ENCODE peak calls at places on chromosomes 5 and 9, in eight cellular contexts. One of them, this sample, is unnamed. For H3K79me2, the result is how much of the 10 kb centered on the place peaks cover.

GRCh38 chr9:126698251-126698650 is 84.5 kb downstream of the LMX1B start:
- DNase-seq in GM23248: no peak
- DNase-seq in PC-9: no peak
- DNase-seq in hepatocyte: no peak
- DNase-seq in astrocyte: no peak
- DNase-seq in GM12878: no peak
- DNase-seq in endothelial cell of umbilical vein: no peak
- DNase-seq in fibroblast of lung: no peak
- DNase-seq in this sample: no peak

GRCh38 chr5:34977934-34978616 is 48.7 kb downstream of the DNAJC21 start:
- DNase-seq in endothelial cell of umbilical vein: no peak
- DNase-seq in hepatocyte: no peak
- DNase-seq in astrocyte: no peak
- DNase-seq in GM23248: no peak
- DNase-seq in PC-9: no peak
- DNase-seq in GM12878: peak
- DNase-seq in fibroblast of lung: no peak
- DNase-seq in this sample: no peak

GRCh38 chr9:4299006-4299795 is 667 bp downstream of the GLIS3 start:
- DNase-seq in fibroblast of lung: peak
- DNase-seq in astrocyte: peak
- DNase-seq in PC-9: peak
- DNase-seq in endothelial cell of umbilical vein: peak
- DNase-seq in GM12878: no peak
- DNase-seq in GM23248: peak
- DNase-seq in hepatocyte: peak
- DNase-seq in this sample: peak

GRCh38 chr9:79489241-79490000 is 82.3 kb upstream of the TLE4 start:
- DNase-seq in fibroblast of lung: peak
- DNase-seq in astrocyte: peak
- DNase-seq in endothelial cell of umbilical vein: no peak
- DNase-seq in GM23248: peak
- DNase-seq in PC-9: no peak
- DNase-seq in GM12878: no peak
- DNase-seq in hepatocyte: peak
- DNase-seq in this sample: peak

GRCh38 chr9:129174724-129175514 is 3.1 kb downstream of the IER5L start:
- DNase-seq in endothelial cell of umbilical vein: peak
- DNase-seq in GM23248: peak
- DNase-seq in GM12878: no peak
- DNase-seq in hepatocyte: peak
- DNase-seq in PC-9: peak
- DNase-seq in astrocyte: peak
- DNase-seq in fibroblast of lung: peak
- DNase-seq in this sample: peak

GRCh38 chr9:13383216-13383615 is 103.7 kb upstream of the MPDZ start:
- DNase-seq in fibroblast of lung: peak
- DNase-seq in GM23248: no peak
- DNase-seq in endothelial cell of umbilical vein: peak
- DNase-seq in hepatocyte: no peak
- DNase-seq in GM12878: no peak
- DNase-seq in astrocyte: peak
- DNase-seq in PC-9: no peak
- DNase-seq in this sample: no peak

GRCh38 chr9:88833946-88834345 is 157.3 kb upstream of the S1PR3 start:
- DNase-seq in astrocyte: no peak
- DNase-seq in endothelial cell of umbilical vein: no peak
- DNase-seq in GM23248: no peak
- DNase-seq in hepatocyte: no peak
- DNase-seq in fibroblast of lung: no peak
- DNase-seq in GM12878: no peak
- DNase-seq in PC-9: no peak
- DNase-seq in this sample: no peak

GRCh38 chr9:97852399-97853055 is 499 bp upstream of the FOXE1 start:
- DNase-seq in endothelial cell of umbilical vein: no peak
- DNase-seq in GM12878: no peak
- DNase-seq in GM23248: no peak
- DNase-seq in hepatocyte: no peak
- DNase-seq in astrocyte: no peak
- DNase-seq in PC-9: peak
- DNase-seq in fibroblast of lung: no peak
- DNase-seq in this sample: no peak

GRCh38 chr5:124663101-124663506 is 83.3 kb downstream of the ZNF608 start:
- DNase-seq in GM23248: peak
- DNase-seq in fibroblast of lung: no peak
- DNase-seq in PC-9: peak
- DNase-seq in endothelial cell of umbilical vein: no peak
- DNase-seq in GM12878: no peak
- DNase-seq in hepatocyte: no peak
- DNase-seq in astrocyte: no peak
- DNase-seq in this sample: no peak

GRCh38 chr9:133135193-133135745 is 14.2 kb upstream of the RALGDS start:
- DNase-seq in endothelial cell of umbilical vein: peak
- DNase-seq in PC-9: peak
- DNase-seq in astrocyte: peak
- DNase-seq in hepatocyte: no peak
- DNase-seq in GM23248: peak
- DNase-seq in GM12878: no peak
- DNase-seq in fibroblast of lung: peak
- DNase-seq in this sample: peak

GRCh38 chr5:158601118-158601517 is 498.6 kb downstream of the EBF1 start:
- DNase-seq in GM12878: no peak
- DNase-seq in hepatocyte: no peak
- DNase-seq in fibroblast of lung: no peak
- DNase-seq in endothelial cell of umbilical vein: no peak
- DNase-seq in GM23248: no peak
- DNase-seq in astrocyte: no peak
- DNase-seq in PC-9: no peak
- DNase-seq in this sample: no peak

GRCh38 chr9:107650321-107650720 is 160.8 kb upstream of the KLF4 start:
- DNase-seq in PC-9: no peak
- DNase-seq in endothelial cell of umbilical vein: no peak
- DNase-seq in hepatocyte: no peak
- DNase-seq in fibroblast of lung: peak
- DNase-seq in GM23248: peak
- DNase-seq in GM12878: no peak
- DNase-seq in astrocyte: peak
- DNase-seq in this sample: no peak

GRCh38 chr5:169545762-169546161 is 37.8 kb upstream of the SPDL1 start:
- DNase-seq in GM23248: peak
- DNase-seq in fibroblast of lung: peak
- DNase-seq in astrocyte: peak
- DNase-seq in hepatocyte: no peak
- DNase-seq in endothelial cell of umbilical vein: no peak
- DNase-seq in GM12878: no peak
- DNase-seq in PC-9: no peak
- DNase-seq in this sample: peak

GRCh38 chr5:127400946-127401670 is 110.5 kb downstream of the MEGF10 start:
- DNase-seq in GM12878: no peak
- DNase-seq in astrocyte: peak
- DNase-seq in fibroblast of lung: peak
- DNase-seq in PC-9: no peak
- DNase-seq in GM23248: no peak
- DNase-seq in endothelial cell of umbilical vein: no peak
- DNase-seq in hepatocyte: no peak
- DNase-seq in this sample: no peak

GRCh38 chr5:134095293-134095692 is 19.2 kb upstream of the TCF7 start:
- DNase-seq in hepatocyte: no peak
- DNase-seq in GM12878: no peak
- DNase-seq in fibroblast of lung: no peak
- DNase-seq in astrocyte: no peak
- DNase-seq in GM23248: no peak
- DNase-seq in PC-9: no peak
- DNase-seq in endothelial cell of umbilical vein: no peak
- DNase-seq in this sample: no peak

GRCh38 chr5:134095887-134096589 is 18.4 kb upstream of the TCF7 start:
- DNase-seq in endothelial cell of umbilical vein: no peak
- DNase-seq in GM12878: no peak
- DNase-seq in GM23248: no peak
- DNase-seq in hepatocyte: no peak
- DNase-seq in astrocyte: no peak
- DNase-seq in PC-9: no peak
- DNase-seq in fibroblast of lung: no peak
- DNase-seq in this sample: no peak

GRCh38 chr5:134099288-134099872 is 15.1 kb upstream of the TCF7 start:
- DNase-seq in endothelial cell of umbilical vein: no peak
- DNase-seq in astrocyte: no peak
- DNase-seq in PC-9: no peak
- DNase-seq in hepatocyte: no peak
- DNase-seq in fibroblast of lung: no peak
- DNase-seq in GM12878: no peak
- DNase-seq in GM23248: no peak
- DNase-seq in this sample: no peak

GRCh38 chr5:134098690-134099089 is 15.8 kb upstream of the TCF7 start:
- DNase-seq in PC-9: no peak
- DNase-seq in GM12878: no peak
- DNase-seq in GM23248: no peak
- DNase-seq in fibroblast of lung: no peak
- DNase-seq in hepatocyte: peak
- DNase-seq in endothelial cell of umbilical vein: no peak
- DNase-seq in astrocyte: no peak
- DNase-seq in this sample: no peak

DNA sequence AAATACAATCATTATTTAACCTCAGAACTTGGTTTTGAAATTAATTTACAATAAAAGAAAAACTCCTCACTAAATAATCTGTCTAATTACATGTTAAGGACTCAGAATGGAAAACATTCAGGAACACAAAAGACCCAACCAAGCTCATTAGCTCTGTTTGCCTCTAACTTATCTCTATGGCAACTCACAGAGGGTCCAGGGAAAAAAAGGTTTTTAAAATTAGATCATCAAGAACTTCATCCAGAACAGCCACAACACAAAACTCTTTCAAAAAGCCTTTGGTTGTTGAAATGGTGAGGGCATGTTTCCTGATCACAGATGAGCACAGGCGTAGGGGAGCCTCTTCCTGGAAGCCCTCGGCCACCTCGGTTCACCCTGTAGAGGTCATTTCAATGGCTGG is 17.3 kb upstream of the TCF7 start:
- DNase-seq in fibroblast of lung: peak
- DNase-seq in hepatocyte: no peak
- DNase-seq in astrocyte: peak
- DNase-seq in GM12878: no peak
- DNase-seq in endothelial cell of umbilical vein: no peak
- DNase-seq in PC-9: no peak
- DNase-seq in GM23248: peak
- DNase-seq in this sample: no peak
- H2AFZ ChIP-seq in fibroblast of lung: no peak
- H2AFZ ChIP-seq in hepatocyte: no peak
- H2AFZ ChIP-seq in astrocyte: peak
- H2AFZ ChIP-seq in GM12878: no peak
- H2AFZ ChIP-seq in endothelial cell of umbilical vein: no peak
- H2AFZ ChIP-seq in PC-9: no peak
- H2AFZ ChIP-seq in GM23248: no peak
- H2AFZ ChIP-seq in this sample: no peak

DNA sequence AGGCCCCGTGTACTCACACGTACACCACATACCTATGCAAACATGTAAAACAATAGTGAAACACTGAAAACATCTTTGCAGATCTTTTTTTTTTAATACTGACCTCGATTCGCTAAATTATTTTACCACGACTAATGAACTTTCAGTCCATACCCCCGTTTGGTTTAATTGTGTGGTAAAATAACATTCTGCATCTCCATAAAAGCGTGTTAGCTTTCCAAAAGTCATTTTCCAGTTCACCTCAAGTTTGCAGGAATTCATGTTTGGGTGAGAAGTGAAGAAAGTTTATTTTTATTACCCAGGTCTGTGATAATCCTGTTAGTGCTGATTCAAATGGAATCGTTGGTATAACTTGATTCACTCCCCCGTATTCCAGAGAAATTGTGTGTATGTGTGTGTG is 652 bp downstream of the ARSK start:
- DNase-seq in PC-9: no peak
- DNase-seq in fibroblast of lung: peak
- DNase-seq in astrocyte: no peak
- DNase-seq in endothelial cell of umbilical vein: no peak
- DNase-seq in hepatocyte: no peak
- DNase-seq in GM23248: peak
- DNase-seq in GM12878: no peak
- DNase-seq in this sample: peak
- H3K79me2 ChIP-seq in PC-9: under half
- H3K79me2 ChIP-seq in fibroblast of lung: under half
- H3K79me2 ChIP-seq in astrocyte: half or more
- H3K79me2 ChIP-seq in endothelial cell of umbilical vein: under half
- H3K79me2 ChIP-seq in hepatocyte: half or more
- H3K79me2 ChIP-seq in GM23248: half or more
- H3K79me2 ChIP-seq in GM12878: under half
- H3K79me2 ChIP-seq in this sample: half or more

GRCh38 chr5:174223355-174223754 is 177.8 kb downstream of the NSG2 start:
- DNase-seq in endothelial cell of umbilical vein: no peak
- DNase-seq in PC-9: no peak
- DNase-seq in fibroblast of lung: no peak
- DNase-seq in GM23248: no peak
- DNase-seq in GM12878: no peak
- DNase-seq in hepatocyte: no peak
- DNase-seq in astrocyte: no peak
- DNase-seq in this sample: no peak
- H2AFZ ChIP-seq in endothelial cell of umbilical vein: no peak
- H2AFZ ChIP-seq in PC-9: no peak
- H2AFZ ChIP-seq in fibroblast of lung: no peak
- H2AFZ ChIP-seq in GM23248: no peak
- H2AFZ ChIP-seq in GM12878: no peak
- H2AFZ ChIP-seq in hepatocyte: no peak
- H2AFZ ChIP-seq in astrocyte: no peak
- H2AFZ ChIP-seq in this sample: no peak

GRCh38 chr9:7125231-7125630 is 367.5 kb downstream of the KDM4C start:
- DNase-seq in endothelial cell of umbilical vein: no peak
- DNase-seq in PC-9: no peak
- DNase-seq in hepatocyte: no peak
- DNase-seq in GM12878: no peak
- DNase-seq in GM23248: no peak
- DNase-seq in fibroblast of lung: no peak
- DNase-seq in astrocyte: no peak
- DNase-seq in this sample: no peak

GRCh38 chr9:7121664-7122063 is 363.9 kb downstream of the KDM4C start:
- DNase-seq in endothelial cell of umbilical vein: no peak
- DNase-seq in astrocyte: no peak
- DNase-seq in fibroblast of lung: no peak
- DNase-seq in PC-9: no peak
- DNase-seq in hepatocyte: no peak
- DNase-seq in GM12878: no peak
- DNase-seq in GM23248: no peak
- DNase-seq in this sample: no peak

GRCh38 chr9:7121055-7121454 is 363.3 kb downstream of the KDM4C start:
- DNase-seq in astrocyte: peak
- DNase-seq in endothelial cell of umbilical vein: no peak
- DNase-seq in hepatocyte: no peak
- DNase-seq in PC-9: no peak
- DNase-seq in GM23248: no peak
- DNase-seq in GM12878: peak
- DNase-seq in fibroblast of lung: peak
- DNase-seq in this sample: no peak

GRCh38 chr9:7119612-7120011 is 361.8 kb downstream of the KDM4C start:
- DNase-seq in GM23248: no peak
- DNase-seq in fibroblast of lung: no peak
- DNase-seq in hepatocyte: no peak
- DNase-seq in PC-9: no peak
- DNase-seq in endothelial cell of umbilical vein: no peak
- DNase-seq in GM12878: no peak
- DNase-seq in astrocyte: no peak
- DNase-seq in this sample: no peak

GRCh38 chr9:7123743-7124142 is 366.0 kb downstream of the KDM4C start:
- DNase-seq in astrocyte: no peak
- DNase-seq in GM12878: no peak
- DNase-seq in fibroblast of lung: peak
- DNase-seq in endothelial cell of umbilical vein: no peak
- DNase-seq in hepatocyte: no peak
- DNase-seq in PC-9: no peak
- DNase-seq in GM23248: peak
- DNase-seq in this sample: peak
- H3K79me2 ChIP-seq in astrocyte: under half
- H3K79me2 ChIP-seq in GM12878: under half
- H3K79me2 ChIP-seq in fibroblast of lung: under half
- H3K79me2 ChIP-seq in endothelial cell of umbilical vein: under half
- H3K79me2 ChIP-seq in hepatocyte: under half
- H3K79me2 ChIP-seq in PC-9: under half
- H3K79me2 ChIP-seq in GM23248: under half
- H3K79me2 ChIP-seq in this sample: under half

This sample was measured in PC-3.